ENCODE peak calls at places on chromosomes 11 and 22, in five cellular contexts. H is stimulated activated CD8-positive, alpha-beta memory T cell treated with anti-CD3 and anti-CD28 coated beads, Interleukin-4, amount 100 ng/mL, for 1 hour; S is stomach; V is SW 1271; D is stimulated activated CD4-positive, alpha-beta T cell treated with anti-CD3 and anti-CD28 coated beads, Interleukin-2, amount 100 ng/mL, for 24 hours. R is an unnamed sample.
A peak's percentile ranks its signal among the peaks of the same experiment; 100 is the strongest.

GRCh38 chr11:3959015-3959917 is 103.8 kb downstream of the STIM1 start:
- DNase-seq in V (peak; percentile 5), H (no peak), S (no peak), D (no peak), R (peak; percentile 21)

GRCh38 chr22:40797427-40797826 is 21.7 kb downstream of the SLC25A17 start:
- DNase-seq in D (no peak), H (no peak), S (no peak), V (no peak), R (no peak)

GRCh38 chr22:46895753-46896152 is 133.3 kb downstream of the TBC1D22A start:
- DNase-seq in V (no peak), D (no peak), H (no peak), S (peak; percentile 24), R (no peak)

GRCh38 chr22:31881198-31881597 is 63.1 kb upstream of the YWHAH start:
- DNase-seq in D (no peak), S (no peak), H (no peak), V (no peak), R (no peak)

GRCh38 chr11:123560001-123560400 is 94.4 kb downstream of the SCN3B start:
- DNase-seq in D (no peak), H (no peak), S (peak; percentile 46), V (no peak), R (peak; percentile 45)

GRCh38 chr11:70556884-70557741 is 158.8 kb downstream of the CTTN start:
- DNase-seq in V (no peak), D (no peak), S (no peak), H (no peak), R (no peak)

GRCh38 chr22:27133951-27134664 is 476.7 kb downstream of the MIAT start:
- DNase-seq in D (peak; percentile 17), V (peak; percentile 80), S (peak; percentile 44), H (no peak), R (no peak)

GRCh38 chr11:132858203-132858602 is 674.1 kb downstream of the OPCML start:
- DNase-seq in S (no peak), D (no peak), H (no peak), V (no peak), R (peak; percentile 37)

R was measured in neural progenitor cell.